ENCODE peak calls at places on chromosomes 12 and 14, in ten cellular contexts. A is A549, K is HCT116, D is GM23338, E is osteoblast, F is mesendoderm, V is GM23248, B is MM.1S, N is astrocyte, W is fibroblast of lung. P is an unnamed sample.

GRCh38 chr12:97177482-97177881 is 270.4 kb downstream of the NEDD1 start:
- DNase-seq in A (no peak), K (no peak), D (no peak), E (no peak), F (no peak), V (no peak), B (no peak), N (peak), W (peak), P (no peak)

GRCh38 chr14:96383445-96383844 is 8.5 kb upstream of the AK7 start:
- DNase-seq in A (no peak), K (no peak), D (no peak), E (no peak), F (no peak), V (peak), B (no peak), N (no peak), W (no peak), P (no peak)

GRCh38 chr14:77299776-77300175 is 20.9 kb downstream of the POMT2 start:
- DNase-seq in A (no peak), K (no peak), D (no peak), E (no peak), F (no peak), V (no peak), B (no peak), N (no peak), W (no peak), P (no peak)

GRCh38 chr14:95770777-95771176 is 56.9 kb upstream of the TCL1A start:
- DNase-seq in A (no peak), K (no peak), D (no peak), E (no peak), F (no peak), V (peak), B (no peak), N (no peak), W (no peak), P (no peak)

GRCh38 chr12:8905546-8905945 is 8.8 kb upstream of the PHC1 start:
- DNase-seq in A (no peak), K (no peak), D (peak), E (no peak), F (peak), V (no peak), B (no peak), N (no peak), W (no peak), P (peak)

GRCh38 chr12:33437598-33437997 is 2.0 kb downstream of the SYT10 start:
- DNase-seq in A (no peak), K (no peak), D (no peak), E (no peak), F (no peak), V (no peak), B (no peak), N (no peak), W (no peak), P (no peak)

GRCh38 chr12:132227782-132228417 is 83.6 kb downstream of the NOC4L start:
- DNase-seq in A (no peak), K (no peak), D (no peak), E (no peak), F (no peak), V (no peak), B (no peak), N (no peak), W (no peak), P (no peak)

GRCh38 chr12:132389066-132389465 is 59.7 kb upstream of the GALNT9 start:
- DNase-seq in A (no peak), K (no peak), D (no peak), E (no peak), F (no peak), V (no peak), B (no peak), N (no peak), W (no peak), P (no peak)

GRCh38 chr12:27571463-27571862 is 47.5 kb downstream of the PPFIBP1 start:
- DNase-seq in A (no peak), K (no peak), D (no peak), E (peak), F (no peak), V (peak), B (no peak), N (peak), W (peak), P (no peak)

DNA sequence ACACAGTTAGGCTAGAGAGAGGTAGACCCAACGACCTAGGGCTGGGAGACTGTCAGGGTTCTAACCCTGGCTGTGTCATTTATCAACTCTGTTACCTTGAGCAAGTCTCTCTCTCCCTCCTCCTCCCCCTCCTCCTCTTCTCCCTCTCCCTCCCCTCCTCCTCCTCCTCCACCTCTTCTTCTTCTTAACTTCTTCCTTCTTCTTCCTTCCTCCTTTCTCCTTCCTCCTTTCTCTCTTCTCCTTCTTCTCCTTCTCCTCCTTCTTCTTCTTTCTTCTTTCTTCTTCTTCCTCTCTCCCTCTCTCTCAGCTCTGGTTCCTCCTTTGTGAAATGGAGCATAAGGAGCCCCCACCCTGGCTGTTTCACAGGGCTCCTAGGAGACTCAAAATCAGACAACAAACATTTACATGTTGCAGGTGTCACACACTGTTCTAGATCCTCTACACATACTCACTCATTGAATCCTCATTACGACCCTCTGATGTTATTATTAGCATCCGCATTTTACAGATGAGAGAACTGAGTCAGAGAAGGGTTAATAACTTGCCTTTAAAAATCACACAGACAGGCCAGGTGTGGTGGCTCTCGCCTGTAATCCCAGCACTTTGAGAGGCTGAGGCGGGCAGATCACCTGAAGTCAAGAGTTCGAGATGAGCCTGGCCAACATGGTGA is 2.2 kb upstream of the KCNH3 start:
- DNase-seq in A (no peak), K (no peak), D (no peak), E (peak), F (no peak), V (no peak), B (no peak), N (no peak), W (no peak), P (no peak)
- H3K4me2 ChIP-seq in A (peak), K (peak), D (peak), E (no peak), F (no peak), V (no peak), B (no peak), N (no peak), W (no peak), P (no peak)

GRCh38 chr14:67650161-67650560 is 24.3 kb downstream of the VTI1B start:
- DNase-seq in A (no peak), K (no peak), D (no peak), E (no peak), F (no peak), V (peak), B (no peak), N (no peak), W (no peak), P (no peak)

GRCh38 chr14:67653651-67654280 is 20.7 kb downstream of the VTI1B start:
- DNase-seq in A (no peak), K (no peak), D (no peak), E (no peak), F (peak), V (peak), B (no peak), N (no peak), W (no peak), P (no peak)

GRCh38 chr14:67650694-67651093 is 23.7 kb downstream of the VTI1B start:
- DNase-seq in A (no peak), K (no peak), D (no peak), E (peak), F (no peak), V (peak), B (no peak), N (peak), W (peak), P (no peak)

DNA sequence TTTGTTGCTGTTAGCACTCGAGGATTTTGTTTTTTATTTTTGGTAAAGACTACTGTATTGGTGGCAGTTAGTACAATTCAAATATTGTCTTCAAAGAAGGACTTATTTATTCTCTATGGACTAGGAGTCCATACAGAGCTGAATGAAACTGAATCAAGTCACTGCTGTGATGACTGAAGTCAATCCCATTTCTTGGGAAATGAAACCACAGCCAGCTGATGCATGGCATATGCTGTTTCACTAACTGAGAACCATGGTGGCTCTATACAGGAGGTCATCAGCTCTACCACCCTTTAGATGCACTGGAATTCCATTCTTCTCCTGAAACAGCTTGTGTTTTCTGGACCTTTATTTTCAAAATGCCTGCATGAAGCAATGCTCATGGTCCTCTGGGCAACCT is 22.2 kb downstream of the VTI1B start:
- DNase-seq in A (no peak), K (no peak), D (no peak), E (no peak), F (no peak), V (no peak), B (no peak), N (no peak), W (no peak), P (no peak)
- H3K4me2 ChIP-seq in A (no peak), K (no peak), D (no peak), E (no peak), F (no peak), V (no peak), B (no peak), N (no peak), W (no peak), P (no peak)

GRCh38 chr12:46663297-46663696 is 162.5 kb downstream of the SLC38A4 start:
- DNase-seq in A (peak), K (no peak), D (no peak), E (no peak), F (no peak), V (no peak), B (no peak), N (no peak), W (no peak), P (no peak)
- H3K4me2 ChIP-seq in A (peak), K (peak), D (no peak), E (no peak), F (no peak), V (no peak), B (no peak), N (no peak), W (no peak), P (no peak)

DNA sequence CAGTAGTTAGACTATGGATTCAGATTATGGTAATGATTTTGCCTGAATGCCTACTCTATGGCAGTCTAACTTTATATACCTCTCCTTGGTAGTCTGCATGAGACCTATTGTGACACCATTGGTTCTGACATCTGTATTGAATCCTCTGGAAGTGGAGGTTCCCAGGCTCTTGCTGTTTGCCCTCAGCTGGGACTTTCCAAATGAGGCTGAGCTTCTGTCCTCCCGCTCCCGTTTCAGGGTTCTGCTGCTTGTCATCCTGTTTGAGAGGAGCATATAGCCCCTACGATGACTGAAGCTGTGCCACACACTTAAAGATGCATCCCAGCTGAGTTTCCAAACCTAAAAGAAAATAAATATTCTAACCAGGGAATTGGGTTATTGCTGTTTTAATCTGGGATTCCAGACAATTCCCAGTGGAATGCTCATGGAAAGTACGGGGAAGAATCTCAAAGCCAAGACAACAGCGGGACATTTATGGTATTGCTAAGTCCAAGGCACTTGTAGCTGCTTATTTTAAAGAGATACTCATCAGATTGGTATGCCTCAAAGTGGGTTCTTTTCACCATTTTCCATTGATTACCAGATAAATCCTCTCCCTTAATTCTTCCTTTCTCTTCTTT is 105.9 kb downstream of the ETV6 start:
- DNase-seq in A (no peak), K (no peak), D (no peak), E (no peak), F (no peak), V (no peak), B (no peak), N (peak), W (peak), P (no peak)
- H3K4me2 ChIP-seq in A (no peak), K (no peak), D (no peak), E (peak), F (no peak), V (peak), B (no peak), N (peak), W (no peak), P (no peak)

GRCh38 chr12:52901715-52902541 is 2.9 kb downstream of the KRT8 start:
- DNase-seq in A (no peak), K (no peak), D (no peak), E (no peak), F (no peak), V (no peak), B (no peak), N (no peak), W (no peak), P (no peak)
- H3K4me2 ChIP-seq in A (peak), K (peak), D (peak), E (no peak), F (peak), V (no peak), B (no peak), N (no peak), W (no peak), P (peak)

DNA sequence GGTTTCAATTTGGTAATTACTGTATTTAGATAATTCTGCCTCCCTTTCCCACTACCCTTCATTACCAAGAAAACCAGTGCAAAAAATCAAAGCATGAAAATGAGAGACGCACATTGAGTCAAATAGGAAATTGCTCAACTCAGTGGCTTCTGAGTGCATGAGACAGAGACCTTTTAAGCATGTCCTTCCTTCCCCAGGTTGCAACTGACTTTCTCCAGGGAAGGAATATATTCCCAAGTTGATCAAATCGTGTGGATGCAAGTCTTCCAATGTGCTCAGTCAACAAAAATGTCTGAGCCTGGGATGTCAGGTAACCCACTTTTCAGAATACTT is 12.9 kb downstream of the BMP4 start:
- DNase-seq in A (no peak), K (no peak), D (no peak), E (no peak), F (peak), V (no peak), B (no peak), N (no peak), W (no peak), P (no peak)
- H3K4me2 ChIP-seq in A (peak), K (no peak), D (peak), E (no peak), F (no peak), V (no peak), B (no peak), N (no peak), W (no peak), P (peak)

GRCh38 chr12:111084605-111085004 is 164.2 kb upstream of the MYL2 start:
- DNase-seq in A (no peak), K (no peak), D (no peak), E (peak), F (no peak), V (no peak), B (no peak), N (no peak), W (no peak), P (no peak)
- H3K4me2 ChIP-seq in A (no peak), K (no peak), D (no peak), E (no peak), F (no peak), V (no peak), B (no peak), N (no peak), W (no peak), P (no peak)

GRCh38 chr12:75656650-75657049 is 145.2 kb upstream of the KRR1 start:
- DNase-seq in A (peak), K (peak), D (no peak), E (peak), F (peak), V (peak), B (no peak), N (peak), W (peak), P (no peak)
- H3K4me2 ChIP-seq in A (no peak), K (peak), D (no peak), E (no peak), F (no peak), V (no peak), B (no peak), N (peak), W (no peak), P (no peak)

GRCh38 chr14:103267226-103267625 is 66.8 kb upstream of the EIF5 start:
- DNase-seq in A (no peak), K (no peak), D (no peak), E (no peak), F (no peak), V (no peak), B (no peak), N (no peak), W (no peak), P (no peak)
- H3K4me2 ChIP-seq in A (no peak), K (no peak), D (no peak), E (no peak), F (no peak), V (no peak), B (no peak), N (no peak), W (no peak), P (no peak)

DNA sequence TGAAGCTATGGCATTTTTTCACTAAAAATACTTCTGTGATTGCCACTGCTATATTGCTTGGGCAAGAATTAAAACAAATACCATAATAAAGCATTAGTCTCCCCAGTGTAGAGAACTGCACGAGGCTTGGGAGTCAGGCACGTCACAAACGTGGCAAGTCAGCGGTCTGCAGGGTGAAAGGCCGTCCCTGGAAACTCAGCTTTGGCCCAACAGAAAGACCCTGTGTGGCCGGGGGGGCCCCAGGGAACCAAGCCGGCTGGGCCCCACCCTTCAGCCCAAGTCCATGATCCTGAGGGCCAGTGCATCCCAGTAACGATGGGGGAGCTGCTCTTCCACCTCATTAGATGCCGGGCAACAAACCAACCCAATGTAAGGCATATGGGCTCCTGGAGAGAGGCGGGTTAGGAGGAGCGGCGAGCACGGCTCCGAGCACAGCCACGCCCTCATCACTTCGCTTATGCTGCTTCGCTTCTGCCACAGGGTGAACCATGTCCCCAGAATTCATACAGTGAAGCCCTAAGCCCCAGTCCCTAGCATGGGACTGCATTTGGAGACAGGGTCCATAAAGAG is 50.9 kb upstream of the GPR68 start:
- DNase-seq in A (no peak), K (no peak), D (no peak), E (peak), F (no peak), V (no peak), B (no peak), N (no peak), W (no peak), P (no peak)
- H3K4me2 ChIP-seq in A (no peak), K (no peak), D (no peak), E (no peak), F (no peak), V (no peak), B (no peak), N (no peak), W (no peak), P (no peak)